ENCODE peak calls at places on chromosomes 11 and 22, in four cellular contexts. A is PC-9, T is colonic mucosa, D is fibroblast of lung. Q is an unnamed sample.

GRCh38 chr22:42073568-42074152 is 388 bp upstream of the PHETA2 start:
- DNase-seq in A (no peak), T (no peak), D (no peak), Q (no peak)

GRCh38 chr11:132056689-132057088 is 686.3 kb downstream of the NTM start:
- DNase-seq in A (no peak), T (no peak), D (peak), Q (no peak)

GRCh38 chr11:112965601-112966125 is 4.4 kb downstream of the NCAM1 start:
- DNase-seq in A (no peak), T (no peak), D (no peak), Q (no peak)

GRCh38 chr22:28911777-28912669 is 28.7 kb downstream of the ZNRF3 start:
- DNase-seq in A (peak), T (peak), D (peak), Q (no peak)

GRCh38 chr11:90124371-90124770 is 10.1 kb upstream of the NAALAD2 start:
- DNase-seq in A (no peak), T (no peak), D (peak), Q (no peak)

GRCh38 chr22:42468841-42469240 is 36.6 kb upstream of the NFAM1 start:
- DNase-seq in A (no peak), T (no peak), D (peak), Q (no peak)

GRCh38 chr11:132036751-132037466 is 666.5 kb downstream of the NTM start:
- DNase-seq in A (no peak), T (no peak), D (peak), Q (no peak)

GRCh38 chr11:64094463-64095223 is 58.9 kb downstream of the FLRT1 start:
- DNase-seq in A (peak), T (no peak), D (peak), Q (no peak)

GRCh38 chr11:43947815-43948214 is 5.4 kb downstream of the C11orf96 start:
- DNase-seq in A (no peak), T (no peak), D (no peak), Q (no peak)

GRCh38 chr22:24707477-24707816 is 67.1 kb downstream of the PIWIL3 start:
- DNase-seq in A (no peak), T (peak), D (no peak), Q (no peak)

GRCh38 chr22:43544282-43544673 is 132.5 kb downstream of the MPPED1 start:
- DNase-seq in A (no peak), T (no peak), D (no peak), Q (no peak)

GRCh38 chr11:106642331-106642730 is 375.9 kb downstream of the GUCY1A2 start:
- DNase-seq in A (no peak), T (no peak), D (peak), Q (no peak)

GRCh38 chr11:128802358-128802981 is 64.6 kb downstream of the KCNJ1 start:
- DNase-seq in A (no peak), T (no peak), D (no peak), Q (peak)

GRCh38 chr22:27518583-27519437 is 282.7 kb downstream of the MN1 start:
- DNase-seq in A (no peak), T (no peak), D (peak), Q (no peak)

GRCh38 chr11:10379433-10379832 is 74.6 kb downstream of the ADM start:
- DNase-seq in A (peak), T (no peak), D (peak), Q (no peak)

GRCh38 chr11:9030601-9031000 is 26.8 kb upstream of the NRIP3 start:
- DNase-seq in A (no peak), T (no peak), D (no peak), Q (no peak)

GRCh38 chr22:23922921-23923320 is 28.7 kb downstream of the MIF start:
- DNase-seq in A (no peak), T (no peak), D (no peak), Q (no peak)

GRCh38 chr11:109193880-109194279 is 228.1 kb upstream of the C11orf87 start:
- DNase-seq in A (no peak), T (no peak), D (no peak), Q (no peak)

GRCh38 chr22:46079861-46080821 is 70.2 kb upstream of the PPARA start:
- DNase-seq in A (no peak), T (no peak), D (peak), Q (peak)

DNA sequence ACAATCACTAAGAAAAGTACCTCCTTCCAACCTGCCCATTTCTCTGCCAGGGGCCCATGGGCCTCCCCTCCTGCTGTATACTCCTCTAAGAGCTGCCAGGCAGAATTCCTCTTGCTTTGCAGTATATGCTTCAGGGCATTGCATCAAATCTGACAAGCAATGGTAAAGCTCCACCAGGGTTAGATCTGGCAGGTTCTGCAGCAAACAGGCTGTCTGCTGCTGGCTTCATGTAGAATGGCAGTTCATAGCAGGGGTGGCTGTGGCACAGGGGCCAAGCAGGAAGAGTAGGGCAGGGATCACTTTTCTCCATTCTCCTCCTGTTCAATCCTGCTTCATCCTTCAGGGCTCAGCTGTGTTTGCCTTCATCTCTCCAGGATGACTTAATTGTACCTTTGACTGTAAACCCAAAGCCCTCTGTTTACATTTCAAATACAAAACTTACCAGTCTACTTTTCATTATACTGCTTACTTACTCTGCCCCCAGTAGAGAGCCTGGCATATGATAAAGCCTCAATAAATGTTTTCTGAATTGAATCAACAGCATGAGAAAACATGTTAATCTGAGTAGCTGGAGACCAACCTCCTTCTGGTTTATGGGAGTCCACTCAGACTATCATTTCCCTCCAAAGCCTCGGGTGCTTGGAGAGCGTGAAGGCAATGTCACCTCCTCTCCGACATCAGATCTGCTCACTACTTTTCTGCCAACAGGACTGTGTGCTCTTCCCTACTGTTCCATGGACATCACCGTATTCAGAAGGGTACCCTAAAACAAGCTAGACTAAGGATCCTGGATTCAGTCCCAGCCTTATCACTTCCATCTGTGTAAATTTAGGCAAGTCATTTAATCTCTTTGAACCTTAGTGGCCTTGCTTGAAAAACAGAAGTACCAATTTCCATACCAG is 78.0 kb downstream of the KCNC1 start:
- DNase-seq in A (peak), T (peak), D (no peak), Q (no peak)
- H3K27ac ChIP-seq in A (peak), T (no peak), D (no peak), Q (peak)

GRCh38 chr11:115530752-115531151 is 26.5 kb upstream of the CADM1 start:
- DNase-seq in A (no peak), T (no peak), D (no peak), Q (no peak)

GRCh38 chr11:115524572-115524971 is 20.4 kb upstream of the CADM1 start:
- DNase-seq in A (no peak), T (no peak), D (no peak), Q (no peak)

GRCh38 chr11:115527534-115528125 is 23.4 kb upstream of the CADM1 start:
- DNase-seq in A (no peak), T (peak), D (no peak), Q (peak)

GRCh38 chr11:115525600-115526006 is 21.4 kb upstream of the CADM1 start:
- DNase-seq in A (no peak), T (no peak), D (no peak), Q (no peak)

GRCh38 chr11:115528217-115528616 is 24.0 kb upstream of the CADM1 start:
- DNase-seq in A (no peak), T (no peak), D (no peak), Q (no peak)
- TF ChIP-seq CTCF in A (no peak), T (no peak), D (no peak), Q (no peak)

DNA sequence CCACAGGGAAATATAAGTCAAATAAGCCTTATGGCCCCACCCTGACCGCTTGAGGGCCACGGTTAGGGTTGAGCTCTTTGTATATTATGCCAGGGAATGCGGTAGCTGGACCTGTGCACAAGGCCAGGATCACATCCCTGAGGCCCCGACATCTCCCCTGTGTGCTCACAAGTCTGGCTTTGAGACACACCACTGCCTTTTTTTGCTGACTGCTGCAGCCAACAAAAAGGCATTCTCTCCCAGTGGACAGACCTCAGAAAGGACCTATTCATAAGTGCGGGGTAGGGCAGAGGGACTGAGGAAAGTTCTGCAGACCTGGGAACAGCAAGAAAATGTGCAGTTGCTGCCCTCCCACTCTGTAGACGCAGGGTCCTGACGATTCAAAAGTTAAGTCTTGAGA is 3.4 kb upstream of the SIDT2 start:
- DNase-seq in A (no peak), T (no peak), D (no peak), Q (no peak)
- H3K27ac ChIP-seq in A (no peak), T (no peak), D (no peak), Q (no peak)

GRCh38 chr11:3202759-3203158 is 15.9 kb downstream of the MRGPRG start:
- DNase-seq in A (no peak), T (no peak), D (no peak), Q (no peak)
- TF ChIP-seq CTCF in A (no peak), T (no peak), D (no peak), Q (no peak)

GRCh38 chr22:40613025-40613424 is 23.5 kb downstream of the MRTFA start:
- DNase-seq in A (no peak), T (no peak), D (no peak), Q (no peak)
- H3K27ac ChIP-seq in A (no peak), T (no peak), D (no peak), Q (no peak)

Q was measured in body of pancreas.